ENCODE peak calls at places on chromosome 7, in five cellular contexts. One of them, this sample, is unnamed.

GRCh38 chr7:64946772-64947171 is 43.7 kb downstream of the ZNF273 start:
- DNase-seq in AG09309: no peak
- DNase-seq in WERI-Rb-1: peak
- DNase-seq in cardiac muscle cell: peak
- DNase-seq in H9: peak
- DNase-seq in this sample: no peak

GRCh38 chr7:158358926-158359645 is 228.5 kb downstream of the PTPRN2 start:
- DNase-seq in AG09309: no peak
- DNase-seq in WERI-Rb-1: no peak
- DNase-seq in cardiac muscle cell: no peak
- DNase-seq in H9: no peak
- DNase-seq in this sample: peak

GRCh38 chr7:44618754-44619153 is 12.3 kb downstream of the OGDH start:
- DNase-seq in AG09309: no peak
- DNase-seq in WERI-Rb-1: no peak
- DNase-seq in cardiac muscle cell: no peak
- DNase-seq in H9: no peak
- DNase-seq in this sample: no peak

GRCh38 chr7:112898432-112899290 is 108.5 kb upstream of the TMEM168 start:
- DNase-seq in AG09309: peak
- DNase-seq in WERI-Rb-1: peak
- DNase-seq in cardiac muscle cell: peak
- DNase-seq in H9: peak
- DNase-seq in this sample: no peak

GRCh38 chr7:69934475-69934903 is 336.2 kb downstream of the AUTS2 start:
- DNase-seq in AG09309: no peak
- DNase-seq in WERI-Rb-1: peak
- DNase-seq in cardiac muscle cell: no peak
- DNase-seq in H9: no peak
- DNase-seq in this sample: no peak

GRCh38 chr7:158734861-158735260 is 30.3 kb upstream of the NCAPG2 start:
- DNase-seq in AG09309: no peak
- DNase-seq in WERI-Rb-1: no peak
- DNase-seq in cardiac muscle cell: peak
- DNase-seq in H9: no peak
- DNase-seq in this sample: no peak

GRCh38 chr7:16918288-16918895 is 36.6 kb upstream of the AGR3 start:
- DNase-seq in AG09309: no peak
- DNase-seq in WERI-Rb-1: no peak
- DNase-seq in cardiac muscle cell: peak
- DNase-seq in H9: no peak
- DNase-seq in this sample: no peak

GRCh38 chr7:80795174-80795573 is 123.7 kb downstream of the SEMA3C start:
- DNase-seq in AG09309: no peak
- DNase-seq in WERI-Rb-1: no peak
- DNase-seq in cardiac muscle cell: peak
- DNase-seq in H9: no peak
- DNase-seq in this sample: no peak

GRCh38 chr7:24029068-24029467 is 254.9 kb upstream of the NPY start:
- DNase-seq in AG09309: no peak
- DNase-seq in WERI-Rb-1: no peak
- DNase-seq in cardiac muscle cell: no peak
- DNase-seq in H9: no peak
- DNase-seq in this sample: no peak

GRCh38 chr7:100472854-100473499 is 6.0 kb downstream of the TSC22D4 start:
- DNase-seq in AG09309: no peak
- DNase-seq in WERI-Rb-1: no peak
- DNase-seq in cardiac muscle cell: peak
- DNase-seq in H9: no peak
- DNase-seq in this sample: no peak

GRCh38 chr7:19001854-19002253 is 115.6 kb downstream of the TWIST1 start:
- DNase-seq in AG09309: no peak
- DNase-seq in WERI-Rb-1: no peak
- DNase-seq in cardiac muscle cell: peak
- DNase-seq in H9: no peak
- DNase-seq in this sample: no peak

GRCh38 chr7:28069788-28070187 is 110.8 kb downstream of the JAZF1 start:
- DNase-seq in AG09309: no peak
- DNase-seq in WERI-Rb-1: no peak
- DNase-seq in cardiac muscle cell: peak
- DNase-seq in H9: no peak
- DNase-seq in this sample: no peak

GRCh38 chr7:150515248-150515647 is 576 bp downstream of the GIMAP7 start:
- DNase-seq in AG09309: no peak
- DNase-seq in WERI-Rb-1: no peak
- DNase-seq in cardiac muscle cell: no peak
- DNase-seq in H9: no peak
- DNase-seq in this sample: no peak

GRCh38 chr7:32217841-32218467 is 147.7 kb upstream of the PDE1C start:
- DNase-seq in AG09309: no peak
- DNase-seq in WERI-Rb-1: no peak
- DNase-seq in cardiac muscle cell: no peak
- DNase-seq in H9: no peak
- DNase-seq in this sample: no peak

GRCh38 chr7:80134536-80135305 is at the start of gene GNAI1:
- DNase-seq in AG09309: peak
- DNase-seq in WERI-Rb-1: peak
- DNase-seq in cardiac muscle cell: peak
- DNase-seq in H9: peak
- DNase-seq in this sample: peak

GRCh38 chr7:85074992-85075391 is 111.9 kb downstream of the SEMA3D start:
- DNase-seq in AG09309: no peak
- DNase-seq in WERI-Rb-1: no peak
- DNase-seq in cardiac muscle cell: no peak
- DNase-seq in H9: no peak
- DNase-seq in this sample: no peak

GRCh38 chr7:69880848-69881247 is 282.6 kb downstream of the AUTS2 start:
- DNase-seq in AG09309: no peak
- DNase-seq in WERI-Rb-1: peak
- DNase-seq in cardiac muscle cell: no peak
- DNase-seq in H9: no peak
- DNase-seq in this sample: no peak

GRCh38 chr7:115085421-115085820 is 163.5 kb downstream of the MDFIC start:
- DNase-seq in AG09309: no peak
- DNase-seq in WERI-Rb-1: no peak
- DNase-seq in cardiac muscle cell: no peak
- DNase-seq in H9: no peak
- DNase-seq in this sample: no peak

GRCh38 chr7:143248781-143249354 is 14.4 kb upstream of the GSTK1 start:
- DNase-seq in AG09309: no peak
- DNase-seq in WERI-Rb-1: no peak
- DNase-seq in cardiac muscle cell: peak
- DNase-seq in H9: no peak
- DNase-seq in this sample: no peak

GRCh38 chr7:32115831-32116230 is 45.6 kb upstream of the PDE1C start:
- DNase-seq in AG09309: no peak
- DNase-seq in WERI-Rb-1: no peak
- DNase-seq in cardiac muscle cell: no peak
- DNase-seq in H9: no peak
- DNase-seq in this sample: no peak

GRCh38 chr7:30797294-30798040 is 26.2 kb downstream of the MINDY4 start:
- DNase-seq in AG09309: no peak
- DNase-seq in WERI-Rb-1: no peak
- DNase-seq in cardiac muscle cell: peak
- DNase-seq in H9: no peak
- DNase-seq in this sample: no peak

GRCh38 chr7:2114052-2114451 is 118.7 kb downstream of the MAD1L1 start:
- DNase-seq in AG09309: no peak
- DNase-seq in WERI-Rb-1: no peak
- DNase-seq in cardiac muscle cell: peak
- DNase-seq in H9: no peak
- DNase-seq in this sample: no peak

GRCh38 chr7:8594115-8594514 is 160.7 kb downstream of the NXPH1 start:
- DNase-seq in AG09309: no peak
- DNase-seq in WERI-Rb-1: no peak
- DNase-seq in cardiac muscle cell: no peak
- DNase-seq in H9: no peak
- DNase-seq in this sample: no peak

GRCh38 chr7:45985902-45986301 is 64.8 kb upstream of the IGFBP3 start:
- DNase-seq in AG09309: peak
- DNase-seq in WERI-Rb-1: no peak
- DNase-seq in cardiac muscle cell: peak
- DNase-seq in H9: no peak
- DNase-seq in this sample: no peak

GRCh38 chr7:85230623-85231022 is 43.8 kb upstream of the SEMA3D start:
- DNase-seq in AG09309: no peak
- DNase-seq in WERI-Rb-1: no peak
- DNase-seq in cardiac muscle cell: no peak
- DNase-seq in H9: no peak
- DNase-seq in this sample: no peak

GRCh38 chr7:30510124-30511074 is 5.8 kb upstream of the GGCT start:
- DNase-seq in AG09309: no peak
- DNase-seq in WERI-Rb-1: peak
- DNase-seq in cardiac muscle cell: peak
- DNase-seq in H9: no peak
- DNase-seq in this sample: no peak

GRCh38 chr7:140923358-140924006 is 1.2 kb downstream of the BRAF start:
- DNase-seq in AG09309: no peak
- DNase-seq in WERI-Rb-1: no peak
- DNase-seq in cardiac muscle cell: peak
- DNase-seq in H9: no peak
- DNase-seq in this sample: no peak

GRCh38 chr7:36289833-36290661 is 99.6 kb upstream of the ANLN start:
- DNase-seq in AG09309: no peak
- DNase-seq in WERI-Rb-1: no peak
- DNase-seq in cardiac muscle cell: no peak
- DNase-seq in H9: no peak
- DNase-seq in this sample: no peak

GRCh38 chr7:93327006-93327633 is 95.0 kb downstream of the VPS50 start:
- DNase-seq in AG09309: peak
- DNase-seq in WERI-Rb-1: no peak
- DNase-seq in cardiac muscle cell: peak
- DNase-seq in H9: no peak
- DNase-seq in this sample: no peak

GRCh38 chr7:29866490-29866930 is 60.2 kb downstream of the WIPF3 start:
- DNase-seq in AG09309: no peak
- DNase-seq in WERI-Rb-1: no peak
- DNase-seq in cardiac muscle cell: peak
- DNase-seq in H9: no peak
- DNase-seq in this sample: no peak

GRCh38 chr7:8291742-8292141 is 29.8 kb upstream of the ICA1 start:
- DNase-seq in AG09309: no peak
- DNase-seq in WERI-Rb-1: no peak
- DNase-seq in cardiac muscle cell: no peak
- DNase-seq in H9: no peak
- DNase-seq in this sample: no peak

GRCh38 chr7:64581929-64582894 is 19.3 kb upstream of the ZNF680 start:
- DNase-seq in AG09309: no peak
- DNase-seq in WERI-Rb-1: no peak
- DNase-seq in cardiac muscle cell: peak
- DNase-seq in H9: no peak
- DNase-seq in this sample: no peak

GRCh38 chr7:43038229-43038628 is 74.2 kb upstream of the HECW1 start:
- DNase-seq in AG09309: peak
- DNase-seq in WERI-Rb-1: no peak
- DNase-seq in cardiac muscle cell: peak
- DNase-seq in H9: no peak
- DNase-seq in this sample: no peak

GRCh38 chr7:92589056-92589455 is 1.1 kb downstream of the FAM133B start:
- DNase-seq in AG09309: no peak
- DNase-seq in WERI-Rb-1: no peak
- DNase-seq in cardiac muscle cell: no peak
- DNase-seq in H9: no peak
- DNase-seq in this sample: no peak

GRCh38 chr7:68684246-68684850 is 913.9 kb upstream of the AUTS2 start:
- DNase-seq in AG09309: no peak
- DNase-seq in WERI-Rb-1: peak
- DNase-seq in cardiac muscle cell: peak
- DNase-seq in H9: no peak
- DNase-seq in this sample: no peak

GRCh38 chr7:44982535-44982923 is 3.7 kb upstream of the MYO1G start:
- DNase-seq in AG09309: no peak
- DNase-seq in WERI-Rb-1: no peak
- DNase-seq in cardiac muscle cell: no peak
- DNase-seq in H9: no peak
- DNase-seq in this sample: no peak

GRCh38 chr7:129169171-129169643 is 19.2 kb upstream of the SMO start:
- DNase-seq in AG09309: no peak
- DNase-seq in WERI-Rb-1: no peak
- DNase-seq in cardiac muscle cell: peak
- DNase-seq in H9: peak
- DNase-seq in this sample: no peak

GRCh38 chr7:154347867-154348266 is 295.7 kb downstream of the DPP6 start:
- DNase-seq in AG09309: no peak
- DNase-seq in WERI-Rb-1: no peak
- DNase-seq in cardiac muscle cell: no peak
- DNase-seq in H9: no peak
- DNase-seq in this sample: no peak

GRCh38 chr7:35241884-35242283 is 12.0 kb downstream of the TBX20 start:
- DNase-seq in AG09309: no peak
- DNase-seq in WERI-Rb-1: no peak
- DNase-seq in cardiac muscle cell: no peak
- DNase-seq in H9: peak
- DNase-seq in this sample: no peak
- TF ChIP-seq CTCF in AG09309: no peak
- TF ChIP-seq CTCF in WERI-Rb-1: peak
- TF ChIP-seq CTCF in cardiac muscle cell: no peak
- TF ChIP-seq CTCF in H9: peak
- TF ChIP-seq CTCF in this sample: no peak

GRCh38 chr7:6056616-6057015 is 25.4 kb downstream of the ANKRD61 start:
- DNase-seq in AG09309: no peak
- DNase-seq in WERI-Rb-1: no peak
- DNase-seq in cardiac muscle cell: no peak
- DNase-seq in H9: no peak
- DNase-seq in this sample: no peak

GRCh38 chr7:6057316-6058128 is 26.3 kb downstream of the ANKRD61 start:
- DNase-seq in AG09309: no peak
- DNase-seq in WERI-Rb-1: no peak
- DNase-seq in cardiac muscle cell: peak
- DNase-seq in H9: no peak
- DNase-seq in this sample: no peak
- TF ChIP-seq CTCF in AG09309: no peak
- TF ChIP-seq CTCF in WERI-Rb-1: no peak
- TF ChIP-seq CTCF in cardiac muscle cell: no peak
- TF ChIP-seq CTCF in H9: no peak
- TF ChIP-seq CTCF in this sample: no peak

GRCh38 chr7:117012284-117013174 is 59.2 kb downstream of the ST7 start:
- DNase-seq in AG09309: no peak
- DNase-seq in WERI-Rb-1: no peak
- DNase-seq in cardiac muscle cell: peak
- DNase-seq in H9: no peak
- DNase-seq in this sample: no peak
- TF ChIP-seq CTCF in AG09309: peak
- TF ChIP-seq CTCF in WERI-Rb-1: no peak
- TF ChIP-seq CTCF in cardiac muscle cell: peak
- TF ChIP-seq CTCF in H9: peak
- TF ChIP-seq CTCF in this sample: peak

GRCh38 chr7:123558506-123558874 is 872 bp upstream of the NDUFA5 start:
- DNase-seq in AG09309: no peak
- DNase-seq in WERI-Rb-1: no peak
- DNase-seq in cardiac muscle cell: no peak
- DNase-seq in H9: no peak
- DNase-seq in this sample: no peak

GRCh38 chr7:123557016-123557630 is 495 bp downstream of the NDUFA5 start:
- DNase-seq in AG09309: no peak
- DNase-seq in WERI-Rb-1: no peak
- DNase-seq in cardiac muscle cell: peak
- DNase-seq in H9: no peak
- DNase-seq in this sample: no peak

GRCh38 chr7:123557631-123558505 is at the start of gene NDUFA5:
- DNase-seq in AG09309: peak
- DNase-seq in WERI-Rb-1: peak
- DNase-seq in cardiac muscle cell: peak
- DNase-seq in H9: peak
- DNase-seq in this sample: peak

GRCh38 chr7:123562121-123562520 is 4.5 kb upstream of the NDUFA5 start:
- DNase-seq in AG09309: no peak
- DNase-seq in WERI-Rb-1: no peak
- DNase-seq in cardiac muscle cell: no peak
- DNase-seq in H9: no peak
- DNase-seq in this sample: no peak
- TF ChIP-seq CTCF in AG09309: no peak
- TF ChIP-seq CTCF in WERI-Rb-1: no peak
- TF ChIP-seq CTCF in cardiac muscle cell: no peak
- TF ChIP-seq CTCF in H9: no peak
- TF ChIP-seq CTCF in this sample: no peak